ENCODE peak calls at places on chromosomes 2 and 18, in eight cellular contexts. E, M, Y, Q, N, F, W and T are unnamed samples.

GRCh38 chr2:171409436-171409971 is 24.3 kb downstream of the METTL8 start:
- DNase-seq in M (no peak), N (peak; percentile 65), F (no peak), Q (no peak), Y (peak; percentile 46), W (no peak), E (no peak), T (no peak)

GRCh38 chr2:47566207-47566858 is 163.4 kb downstream of the MSH2 start:
- DNase-seq in M (no peak), Y (no peak), Q (no peak), W (no peak), E (no peak), F (no peak), N (no peak), T (no peak)

GRCh38 chr2:32772623-32773221 is 144.9 kb downstream of the TTC27 start:
- DNase-seq in Q (no peak), W (no peak), F (no peak), Y (peak; percentile 79), M (peak; percentile 84), E (no peak), N (peak; percentile 67), T (no peak)

GRCh38 chr2:102046135-102046901 is 54.6 kb downstream of the IL1R2 start:
- DNase-seq in F (no peak), M (peak; percentile 96), Q (no peak), E (no peak), W (no peak), Y (no peak), N (no peak), T (no peak)

GRCh38 chr2:163731735-163732134 is 4.1 kb downstream of the FIGN start:
- DNase-seq in Y (no peak), Q (no peak), W (no peak), F (no peak), N (no peak), E (no peak), M (peak; percentile 27), T (no peak)

GRCh38 chr2:228303960-228304359 is 122.5 kb upstream of the SPHKAP start:
- DNase-seq in Q (no peak), W (no peak), E (no peak), M (no peak), F (no peak), Y (no peak), N (no peak), T (no peak)

GRCh38 chr2:12284487-12284886 is 432.2 kb upstream of the TRIB2 start:
- DNase-seq in M (peak; percentile 71), Q (no peak), F (no peak), N (peak; percentile 49), W (no peak), Y (no peak), E (no peak), T (no peak)

GRCh38 chr18:43893001-43893637 is 615.8 kb upstream of the SYT4 start:
- DNase-seq in N (no peak), E (no peak), Q (no peak), W (no peak), F (no peak), Y (no peak), M (peak; percentile 94), T (no peak)

GRCh38 chr2:165646321-165646801 is 147.7 kb downstream of the GALNT3 start:
- DNase-seq in W (no peak), M (peak; percentile 31), Q (no peak), Y (no peak), E (no peak), N (peak; percentile 97), F (no peak), T (no peak)

GRCh38 chr2:199983534-199983933 is 28.2 kb downstream of the MAIP1 start:
- DNase-seq in N (no peak), E (no peak), Q (no peak), Y (no peak), M (no peak), W (no peak), F (no peak), T (no peak)

GRCh38 chr2:149564983-149565382 is 22.6 kb downstream of the MMADHC start:
- DNase-seq in E (no peak), M (no peak), N (no peak), Q (no peak), Y (no peak), F (no peak), W (no peak), T (no peak)

GRCh38 chr2:134325696-134326095 is 71.8 kb downstream of the MGAT5 start:
- DNase-seq in Y (no peak), N (no peak), F (no peak), M (no peak), Q (no peak), W (no peak), E (no peak), T (no peak)
- H3K4me1 ChIP-seq in Y (no peaks in the 10 kb centered on the region), N (no peaks in the 10 kb centered on the region), F (peaks cover 2% of the 10 kb centered on the region), M (no peaks in the 10 kb centered on the region), Q (peaks cover 27% of the 10 kb centered on the region), W (peaks cover 30% of the 10 kb centered on the region), E (peaks cover 2% of the 10 kb centered on the region), T (peaks cover 39% of the 10 kb centered on the region)

GRCh38 chr18:76209597-76209996 is 285.4 kb downstream of the ZNF516 start:
- DNase-seq in N (no peak), W (no peak), F (no peak), Q (no peak), E (no peak), Y (no peak), M (peak; percentile 45), T (no peak)
- H3K27ac ChIP-seq in N (no peak overlapping the region), W (no peak overlapping the region), F (no peak overlapping the region), Q (no peak overlapping the region), E (no peak overlapping the region), Y (no peak overlapping the region), M (no peak overlapping the region), T (no peak overlapping the region)

DNA sequence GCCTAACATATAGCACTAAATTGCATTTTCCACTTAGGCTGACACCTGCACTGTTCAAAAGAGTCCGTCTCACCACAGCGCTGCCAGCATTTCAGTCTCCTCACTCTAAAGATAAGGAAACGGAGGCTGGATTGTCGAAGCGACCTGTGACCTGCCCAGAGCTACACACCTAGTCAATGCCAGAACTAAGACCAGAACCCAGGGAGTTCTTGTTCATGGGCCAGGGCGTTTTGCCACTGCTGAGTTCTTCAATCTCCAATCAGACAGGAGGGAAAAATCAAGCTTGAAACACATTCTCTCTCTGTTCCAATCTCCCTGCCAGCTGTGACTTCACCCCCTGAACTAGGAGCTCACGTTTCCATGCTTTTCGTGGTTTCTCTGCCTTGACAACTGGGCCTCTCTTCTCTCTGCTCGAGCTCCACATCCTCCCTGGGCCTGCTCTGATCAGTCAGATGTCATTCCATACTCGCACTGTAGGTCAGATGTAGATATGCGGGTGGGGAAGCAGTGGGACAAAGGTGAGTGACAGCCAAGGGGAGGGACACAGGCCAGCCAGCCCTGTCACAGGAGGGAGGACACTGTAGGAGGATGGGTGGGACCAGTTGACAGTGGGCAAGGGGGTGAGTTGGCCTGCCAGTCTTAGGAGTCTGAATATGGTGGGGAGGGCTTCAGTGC is 221.1 kb upstream of the SMAD2 start:
- DNase-seq in Y (no peak), Q (no peak), M (peak; percentile 15), W (no peak), N (no peak), F (no peak), E (no peak), T (no peak)
- H3K4me1 ChIP-seq in Y (no peaks in the 10 kb centered on the region), Q (no peaks in the 10 kb centered on the region), M (peaks cover 2% of the 10 kb centered on the region), W (peaks cover 18% of the 10 kb centered on the region), N (no peaks in the 10 kb centered on the region), F (no peaks in the 10 kb centered on the region), E (no peaks in the 10 kb centered on the region), T (no peaks in the 10 kb centered on the region)

DNA sequence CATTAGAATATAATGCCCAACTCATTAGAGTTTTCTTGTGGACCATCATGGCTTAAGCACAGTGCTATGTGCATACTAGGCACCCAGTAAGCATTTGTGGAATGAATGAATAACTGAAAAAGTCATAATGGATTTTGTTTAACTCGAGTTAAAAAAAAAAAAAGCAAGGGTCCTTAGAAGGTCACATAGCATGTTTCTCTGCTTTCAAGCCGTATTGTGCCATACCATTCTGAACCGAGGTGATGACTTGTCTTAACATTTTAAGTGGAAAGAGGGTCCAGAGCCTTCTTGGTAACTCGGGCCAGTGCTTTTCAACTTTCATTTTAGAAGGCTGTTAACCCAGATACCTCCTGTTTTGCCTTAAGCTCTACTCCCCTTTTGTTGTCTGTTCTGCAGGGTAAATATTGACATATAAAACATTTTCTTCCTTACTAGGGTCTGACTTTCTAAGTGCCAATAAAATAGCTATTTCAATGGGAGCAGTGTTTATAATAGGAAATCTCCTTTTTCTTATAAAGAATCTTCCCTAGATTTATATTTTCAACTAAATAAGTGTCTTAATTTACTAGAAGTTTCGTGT is 787 bp upstream of the ADGRF3 start:
- DNase-seq in E (no peak), Y (no peak), Q (no peak), M (peak; percentile 34), W (no peak), N (no peak), F (no peak), T (no peak)
- H3K27ac ChIP-seq in E (no peak overlapping the region), Y (no peak overlapping the region), Q (peak overlapping the region; percentile 80), M (peak overlapping the region; percentile 85), W (peak overlapping the region; percentile 88), N (peak overlapping the region; percentile 79), F (no peak overlapping the region), T (peak overlapping the region; percentile 85)

GRCh38 chr18:48803518-48803917 is 147.2 kb downstream of the SMAD7 start:
- DNase-seq in M (no peak), W (peak; percentile 11), F (peak; percentile 18), E (no peak), Y (no peak), N (no peak), Q (no peak), T (peak; percentile 7)
- H3K4me1 ChIP-seq in M (peaks cover 10% of the 10 kb centered on the region), W (peaks cover 25% of the 10 kb centered on the region), F (peaks cover 2% of the 10 kb centered on the region), E (peaks cover 37% of the 10 kb centered on the region), Y (no peaks in the 10 kb centered on the region), N (peaks cover 17% of the 10 kb centered on the region), Q (peaks cover 16% of the 10 kb centered on the region), T (peaks cover 23% of the 10 kb centered on the region)

DNA sequence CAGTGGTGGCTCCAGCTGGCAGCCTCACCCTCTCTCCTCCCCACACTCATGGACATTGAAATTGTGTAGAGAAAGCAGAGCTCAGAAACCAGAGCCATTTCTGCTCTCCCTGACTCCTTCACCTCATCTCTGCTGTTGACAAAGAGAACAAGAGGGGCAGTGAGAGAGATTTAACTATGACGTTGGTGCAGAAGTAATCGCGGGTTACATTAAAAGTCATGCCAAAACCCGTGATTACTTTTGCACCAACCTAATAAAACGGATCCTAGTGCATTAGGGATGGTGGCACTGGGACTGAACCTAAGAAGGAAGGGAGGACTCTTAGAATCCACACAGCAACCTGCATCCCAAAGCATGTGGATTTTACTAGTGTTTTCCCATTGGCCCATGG is 113.3 kb upstream of the CDC42EP3 start:
- DNase-seq in E (no peak), M (no peak), W (no peak), Q (no peak), Y (no peak), F (no peak), N (no peak), T (no peak)
- H3K27ac ChIP-seq in E (no peak overlapping the region), M (no peak overlapping the region), W (no peak overlapping the region), Q (no peak overlapping the region), Y (no peak overlapping the region), F (no peak overlapping the region), N (no peak overlapping the region), T (no peak overlapping the region)

GRCh38 chr2:233688341-233688740 is 4.3 kb upstream of the UGT1A6 start:
- DNase-seq in E (no peak), Y (no peak), F (no peak), N (no peak), M (no peak), W (no peak), Q (no peak), T (no peak)
- H3K4me1 ChIP-seq in E (no peaks in the 10 kb centered on the region), Y (no peaks in the 10 kb centered on the region), F (no peaks in the 10 kb centered on the region), N (no peaks in the 10 kb centered on the region), M (no peaks in the 10 kb centered on the region), W (no peaks in the 10 kb centered on the region), Q (no peaks in the 10 kb centered on the region), T (no peaks in the 10 kb centered on the region)

GRCh38 chr18:13500227-13500865 is 226.0 kb downstream of the FAM210A start:
- DNase-seq in Q (no peak), M (peak; percentile 56), Y (peak; percentile 68), N (peak; percentile 53), F (no peak), E (peak; percentile 63), W (no peak), T (no peak)
- H3K27ac ChIP-seq in Q (no peak overlapping the region), M (no peak overlapping the region), Y (no peak overlapping the region), N (no peak overlapping the region), F (peak overlapping the region; percentile 96), E (peak overlapping the region; percentile 78), W (peak overlapping the region; percentile 74), T (no peak overlapping the region)